ENCODE peak calls at places on chromosomes 3 and 15, in seven cellular contexts. Y, T, I, G, B, U and K are unnamed samples.

GRCh38 chr3:134941820-134942219 is 146.8 kb downstream of the EPHB1 start:
- DNase-seq in Y (no peak), T (no peak), I (no peak), G (no peak), B (no peak), U (no peak), K (no peak)

GRCh38 chr15:78909791-78910228 is 35.0 kb downstream of the CTSH start:
- DNase-seq in Y (no peak), T (no peak), I (no peak), G (peak), B (peak), U (peak), K (no peak)

GRCh38 chr3:46719044-46719565 is 1.4 kb upstream of the PRSS50 start:
- DNase-seq in Y (no peak), T (no peak), I (no peak), G (no peak), B (no peak), U (no peak), K (no peak)

GRCh38 chr3:10000686-10001085 is 14.0 kb upstream of the EMC3 start:
- DNase-seq in Y (no peak), T (no peak), I (no peak), G (no peak), B (no peak), U (no peak), K (no peak)

GRCh38 chr3:15495461-15496340 is 25.8 kb downstream of the COLQ start:
- DNase-seq in Y (peak), T (no peak), I (no peak), G (no peak), B (no peak), U (no peak), K (no peak)

GRCh38 chr15:56366211-56366610 is 985 bp downstream of the TEX9 start:
- DNase-seq in Y (no peak), T (no peak), I (no peak), G (no peak), B (peak), U (no peak), K (no peak)

GRCh38 chr15:56243117-56243773 is 434 bp downstream of the RFX7 start:
- DNase-seq in Y (peak), T (peak), I (peak), G (peak), B (peak), U (no peak), K (no peak)

GRCh38 chr15:72445426-72445825 is 28.7 kb upstream of the ARIH1 start:
- DNase-seq in Y (no peak), T (peak), I (no peak), G (no peak), B (no peak), U (no peak), K (no peak)

GRCh38 chr3:170107926-170108325 is 70.1 kb downstream of the GPR160 start:
- DNase-seq in Y (no peak), T (no peak), I (no peak), G (no peak), B (no peak), U (no peak), K (no peak)

GRCh38 chr15:78944202-78944625 is 632 bp downstream of the CTSH start:
- DNase-seq in Y (no peak), T (no peak), I (no peak), G (no peak), B (no peak), U (no peak), K (no peak)

GRCh38 chr3:177066068-177066467 is 131.2 kb downstream of the TBL1XR1 start:
- DNase-seq in Y (no peak), T (no peak), I (no peak), G (no peak), B (no peak), U (no peak), K (no peak)

GRCh38 chr3:170534232-170534631 is 51.6 kb downstream of the SLC7A14 start:
- DNase-seq in Y (no peak), T (no peak), I (no peak), G (no peak), B (no peak), U (no peak), K (no peak)

GRCh38 chr3:143170043-143170442 is 50.5 kb downstream of the CHST2 start:
- DNase-seq in Y (no peak), T (no peak), I (no peak), G (no peak), B (no peak), U (no peak), K (no peak)

GRCh38 chr15:39456582-39457330 is 124.1 kb upstream of the THBS1 start:
- DNase-seq in Y (no peak), T (no peak), I (no peak), G (no peak), B (no peak), U (no peak), K (no peak)

GRCh38 chr3:10192953-10193691 is 28.4 kb downstream of the IRAK2 start:
- DNase-seq in Y (no peak), T (no peak), I (no peak), G (peak), B (peak), U (no peak), K (no peak)